ENCODE peak calls at places on chromosomes 13 and 19, in seven cellular contexts. One of them, this sample, is unnamed.

GRCh38 chr13:51192348-51192747 is 29.9 kb upstream of the FAM124A start:
- DNase-seq in cardiac fibroblast: peak; percentile 38
- DNase-seq in IMR-90: no peak
- DNase-seq in body of pancreas: no peak
- DNase-seq in mucosa of descending colon: no peak
- DNase-seq in A673: no peak
- DNase-seq in thoracic aorta: no peak
- DNase-seq in this sample: peak; percentile 24

GRCh38 chr13:85497652-85498051 is 301.6 kb downstream of the SLITRK6 start:
- DNase-seq in cardiac fibroblast: peak; percentile 53
- DNase-seq in IMR-90: peak; percentile 97
- DNase-seq in body of pancreas: no peak
- DNase-seq in mucosa of descending colon: no peak
- DNase-seq in A673: no peak
- DNase-seq in thoracic aorta: no peak
- DNase-seq in this sample: peak; percentile 93

GRCh38 chr13:62887046-62887445 is 1471.4 kb upstream of the PCDH20 start:
- DNase-seq in cardiac fibroblast: no peak
- DNase-seq in IMR-90: no peak
- DNase-seq in body of pancreas: no peak
- DNase-seq in mucosa of descending colon: no peak
- DNase-seq in A673: no peak
- DNase-seq in thoracic aorta: no peak
- DNase-seq in this sample: no peak

GRCh38 chr13:24203726-24204295 is 43.3 kb downstream of the SPATA13 start:
- DNase-seq in cardiac fibroblast: no peak
- DNase-seq in IMR-90: peak; percentile 50
- DNase-seq in body of pancreas: no peak
- DNase-seq in mucosa of descending colon: no peak
- DNase-seq in A673: peak; percentile 47
- DNase-seq in thoracic aorta: no peak
- DNase-seq in this sample: no peak

GRCh38 chr13:110505594-110505993 is 55.9 kb downstream of the RAB20 start:
- DNase-seq in cardiac fibroblast: no peak
- DNase-seq in IMR-90: no peak
- DNase-seq in body of pancreas: no peak
- DNase-seq in mucosa of descending colon: no peak
- DNase-seq in A673: no peak
- DNase-seq in thoracic aorta: no peak
- DNase-seq in this sample: no peak

GRCh38 chr13:114112826-114113322 is 19.5 kb downstream of the RASA3 start:
- DNase-seq in cardiac fibroblast: no peak
- DNase-seq in IMR-90: no peak
- DNase-seq in body of pancreas: no peak
- DNase-seq in mucosa of descending colon: peak; percentile 19
- DNase-seq in A673: no peak
- DNase-seq in thoracic aorta: no peak
- DNase-seq in this sample: no peak

GRCh38 chr13:40340368-40341085 is 325.9 kb downstream of the FOXO1 start:
- DNase-seq in cardiac fibroblast: no peak
- DNase-seq in IMR-90: no peak
- DNase-seq in body of pancreas: peak; percentile 78
- DNase-seq in mucosa of descending colon: no peak
- DNase-seq in A673: no peak
- DNase-seq in thoracic aorta: no peak
- DNase-seq in this sample: peak; percentile 10

GRCh38 chr19:3506384-3507340 is 551 bp downstream of the FZR1 start:
- DNase-seq in cardiac fibroblast: peak; percentile 20
- DNase-seq in IMR-90: no peak
- DNase-seq in body of pancreas: peak; percentile 55
- DNase-seq in mucosa of descending colon: peak; percentile 61
- DNase-seq in A673: no peak
- DNase-seq in thoracic aorta: no peak
- DNase-seq in this sample: peak; percentile 49

GRCh38 chr13:108276060-108276459 is 6.5 kb downstream of the TNFSF13B start:
- DNase-seq in cardiac fibroblast: no peak
- DNase-seq in IMR-90: no peak
- DNase-seq in body of pancreas: no peak
- DNase-seq in mucosa of descending colon: no peak
- DNase-seq in A673: no peak
- DNase-seq in thoracic aorta: no peak
- DNase-seq in this sample: peak; percentile 20

GRCh38 chr19:56566904-56567273 is 379 bp upstream of the ZNF470 start:
- DNase-seq in cardiac fibroblast: peak; percentile 51
- DNase-seq in IMR-90: no peak
- DNase-seq in body of pancreas: peak; percentile 45
- DNase-seq in mucosa of descending colon: peak; percentile 69
- DNase-seq in A673: peak; percentile 57
- DNase-seq in thoracic aorta: peak; percentile 4
- DNase-seq in this sample: peak; percentile 29

GRCh38 chr19:45396389-45397260 is 8.2 kb downstream of the PPP1R13L start:
- DNase-seq in cardiac fibroblast: no peak
- DNase-seq in IMR-90: no peak
- DNase-seq in body of pancreas: no peak
- DNase-seq in mucosa of descending colon: no peak
- DNase-seq in A673: no peak
- DNase-seq in thoracic aorta: no peak
- DNase-seq in this sample: no peak

GRCh38 chr13:27967203-27967735 is 1.8 kb downstream of the CDX2 start:
- DNase-seq in cardiac fibroblast: no peak
- DNase-seq in IMR-90: no peak
- DNase-seq in body of pancreas: no peak
- DNase-seq in mucosa of descending colon: peak; percentile 62
- DNase-seq in A673: no peak
- DNase-seq in thoracic aorta: no peak
- DNase-seq in this sample: no peak

GRCh38 chr13:91647361-91647970 is 249.0 kb downstream of the GPC5 start:
- DNase-seq in cardiac fibroblast: no peak
- DNase-seq in IMR-90: peak; percentile 12
- DNase-seq in body of pancreas: peak; percentile 14
- DNase-seq in mucosa of descending colon: peak; percentile 35
- DNase-seq in A673: peak; percentile 31
- DNase-seq in thoracic aorta: no peak
- DNase-seq in this sample: no peak

GRCh38 chr13:31927219-31927653 is 104.3 kb upstream of the FRY start:
- DNase-seq in cardiac fibroblast: no peak
- DNase-seq in IMR-90: no peak
- DNase-seq in body of pancreas: peak; percentile 40
- DNase-seq in mucosa of descending colon: peak; percentile 22
- DNase-seq in A673: no peak
- DNase-seq in thoracic aorta: no peak
- DNase-seq in this sample: no peak

GRCh38 chr13:23381877-23382276 is 51.6 kb downstream of the SACS start:
- DNase-seq in cardiac fibroblast: no peak
- DNase-seq in IMR-90: no peak
- DNase-seq in body of pancreas: no peak
- DNase-seq in mucosa of descending colon: no peak
- DNase-seq in A673: no peak
- DNase-seq in thoracic aorta: no peak
- DNase-seq in this sample: peak; percentile 36

GRCh38 chr13:52345048-52345447 is 60.9 kb downstream of the THSD1 start:
- DNase-seq in cardiac fibroblast: peak; percentile 65
- DNase-seq in IMR-90: peak; percentile 47
- DNase-seq in body of pancreas: no peak
- DNase-seq in mucosa of descending colon: no peak
- DNase-seq in A673: no peak
- DNase-seq in thoracic aorta: no peak
- DNase-seq in this sample: peak; percentile 55
- H3K4me3 ChIP-seq in cardiac fibroblast: no peak overlapping the region
- H3K4me3 ChIP-seq in IMR-90: no peak overlapping the region
- H3K4me3 ChIP-seq in body of pancreas: no peak overlapping the region
- H3K4me3 ChIP-seq in mucosa of descending colon: no peak overlapping the region
- H3K4me3 ChIP-seq in A673: no peak overlapping the region
- H3K4me3 ChIP-seq in thoracic aorta: no peak overlapping the region
- H3K4me3 ChIP-seq in this sample: no peak overlapping the region

GRCh38 chr19:5229778-5230165 is 110.8 kb downstream of the PTPRS start:
- DNase-seq in cardiac fibroblast: no peak
- DNase-seq in IMR-90: no peak
- DNase-seq in body of pancreas: no peak
- DNase-seq in mucosa of descending colon: no peak
- DNase-seq in A673: no peak
- DNase-seq in thoracic aorta: no peak
- DNase-seq in this sample: no peak

GRCh38 chr19:5230730-5231555 is 109.7 kb downstream of the PTPRS start:
- DNase-seq in cardiac fibroblast: no peak
- DNase-seq in IMR-90: no peak
- DNase-seq in body of pancreas: no peak
- DNase-seq in mucosa of descending colon: no peak
- DNase-seq in A673: no peak
- DNase-seq in thoracic aorta: no peak
- DNase-seq in this sample: no peak

GRCh38 chr19:5225486-5226345 is 114.9 kb downstream of the PTPRS start:
- DNase-seq in cardiac fibroblast: no peak
- DNase-seq in IMR-90: no peak
- DNase-seq in body of pancreas: no peak
- DNase-seq in mucosa of descending colon: no peak
- DNase-seq in A673: no peak
- DNase-seq in thoracic aorta: no peak
- DNase-seq in this sample: no peak

GRCh38 chr19:5228932-5229777 is 111.5 kb downstream of the PTPRS start:
- DNase-seq in cardiac fibroblast: no peak
- DNase-seq in IMR-90: no peak
- DNase-seq in body of pancreas: no peak
- DNase-seq in mucosa of descending colon: peak; percentile 29
- DNase-seq in A673: no peak
- DNase-seq in thoracic aorta: no peak
- DNase-seq in this sample: no peak

DNA sequence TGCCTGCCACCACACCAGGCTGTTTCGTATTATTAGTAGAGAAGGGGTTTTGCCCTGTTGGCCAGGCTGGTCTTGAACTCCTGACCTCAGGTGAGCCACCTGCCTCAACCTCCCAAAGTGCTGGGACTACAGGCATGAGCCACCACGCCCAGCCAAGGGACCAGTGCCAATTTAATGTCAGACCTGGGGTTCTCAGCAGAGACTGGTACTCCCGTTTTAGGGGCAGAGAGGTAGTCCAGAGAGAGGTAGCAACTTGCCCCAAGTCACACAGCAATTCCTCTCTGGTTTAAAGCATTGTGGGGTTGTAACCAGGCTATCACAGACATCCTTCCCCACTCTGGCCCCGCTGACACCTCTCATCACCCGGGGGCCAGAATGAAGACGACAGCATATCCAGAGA is 112.1 kb downstream of the PTPRS start:
- DNase-seq in cardiac fibroblast: no peak
- DNase-seq in IMR-90: no peak
- DNase-seq in body of pancreas: no peak
- DNase-seq in mucosa of descending colon: no peak
- DNase-seq in A673: no peak
- DNase-seq in thoracic aorta: no peak
- DNase-seq in this sample: no peak
- TF ChIP-seq CTCF in cardiac fibroblast: no peak
- TF ChIP-seq CTCF in IMR-90: no peak
- TF ChIP-seq CTCF in body of pancreas: no peak
- TF ChIP-seq CTCF in mucosa of descending colon: no peak
- TF ChIP-seq CTCF in A673: no peak
- TF ChIP-seq CTCF in thoracic aorta: no peak
- TF ChIP-seq CTCF in this sample: no peak

GRCh38 chr19:1155352-1156304 is 18.4 kb downstream of the SBNO2 start:
- DNase-seq in cardiac fibroblast: peak; percentile 43
- DNase-seq in IMR-90: no peak
- DNase-seq in body of pancreas: no peak
- DNase-seq in mucosa of descending colon: no peak
- DNase-seq in A673: no peak
- DNase-seq in thoracic aorta: no peak
- DNase-seq in this sample: peak; percentile 42

GRCh38 chr19:1154731-1155351 is 19.2 kb downstream of the SBNO2 start:
- DNase-seq in cardiac fibroblast: peak; percentile 92
- DNase-seq in IMR-90: peak; percentile 86
- DNase-seq in body of pancreas: peak; percentile 54
- DNase-seq in mucosa of descending colon: peak; percentile 84
- DNase-seq in A673: no peak
- DNase-seq in thoracic aorta: peak; percentile 80
- DNase-seq in this sample: peak; percentile 88

GRCh38 chr19:1151917-1152601 is 22.0 kb downstream of the SBNO2 start:
- DNase-seq in cardiac fibroblast: peak; percentile 61
- DNase-seq in IMR-90: no peak
- DNase-seq in body of pancreas: no peak
- DNase-seq in mucosa of descending colon: no peak
- DNase-seq in A673: peak; percentile 87
- DNase-seq in thoracic aorta: no peak
- DNase-seq in this sample: no peak

GRCh38 chr19:1156305-1156801 is 17.7 kb downstream of the SBNO2 start:
- DNase-seq in cardiac fibroblast: no peak
- DNase-seq in IMR-90: no peak
- DNase-seq in body of pancreas: no peak
- DNase-seq in mucosa of descending colon: no peak
- DNase-seq in A673: no peak
- DNase-seq in thoracic aorta: no peak
- DNase-seq in this sample: no peak

GRCh38 chr19:1153891-1154730 is 20.0 kb downstream of the SBNO2 start:
- DNase-seq in cardiac fibroblast: no peak
- DNase-seq in IMR-90: no peak
- DNase-seq in body of pancreas: no peak
- DNase-seq in mucosa of descending colon: no peak
- DNase-seq in A673: no peak
- DNase-seq in thoracic aorta: no peak
- DNase-seq in this sample: no peak
- H3K4me3 ChIP-seq in cardiac fibroblast: peak overlapping the region; percentile 51
- H3K4me3 ChIP-seq in IMR-90: no peak overlapping the region
- H3K4me3 ChIP-seq in body of pancreas: no peak overlapping the region
- H3K4me3 ChIP-seq in mucosa of descending colon: no peak overlapping the region
- H3K4me3 ChIP-seq in A673: no peak overlapping the region
- H3K4me3 ChIP-seq in thoracic aorta: peak overlapping the region; percentile 58
- H3K4me3 ChIP-seq in this sample: peak overlapping the region; percentile 19

DNA sequence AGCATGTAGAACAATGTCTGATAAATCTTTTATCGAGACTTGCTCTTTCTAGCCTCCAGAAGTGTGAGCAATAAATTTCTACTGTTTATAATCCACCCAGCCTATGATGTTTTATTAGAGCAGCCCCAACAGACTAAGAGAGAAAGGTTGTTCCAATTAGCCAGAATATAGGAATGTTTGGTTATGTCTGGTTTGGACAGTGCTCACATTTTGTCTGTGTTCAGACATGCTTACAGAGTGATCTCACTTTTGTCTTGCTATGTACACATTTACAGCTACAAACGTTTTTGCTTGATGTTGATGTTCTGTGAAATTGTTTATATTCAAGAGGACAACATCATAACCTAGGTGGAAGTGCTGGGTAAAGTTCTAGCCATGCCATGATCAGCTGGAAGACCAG is 18.0 kb upstream of the EVI5L start:
- DNase-seq in cardiac fibroblast: no peak
- DNase-seq in IMR-90: peak; percentile 28
- DNase-seq in body of pancreas: no peak
- DNase-seq in mucosa of descending colon: no peak
- DNase-seq in A673: no peak
- DNase-seq in thoracic aorta: no peak
- DNase-seq in this sample: no peak
- TF ChIP-seq CTCF in cardiac fibroblast: no peak
- TF ChIP-seq CTCF in IMR-90: no peak
- TF ChIP-seq CTCF in body of pancreas: no peak
- TF ChIP-seq CTCF in mucosa of descending colon: no peak
- TF ChIP-seq CTCF in A673: no peak
- TF ChIP-seq CTCF in thoracic aorta: no peak
- TF ChIP-seq CTCF in this sample: no peak

GRCh38 chr19:50327461-50328256 is 1.5 kb downstream of the KCNC3 start:
- DNase-seq in cardiac fibroblast: no peak
- DNase-seq in IMR-90: no peak
- DNase-seq in body of pancreas: no peak
- DNase-seq in mucosa of descending colon: no peak
- DNase-seq in A673: no peak
- DNase-seq in thoracic aorta: no peak
- DNase-seq in this sample: no peak
- H3K4me3 ChIP-seq in cardiac fibroblast: no peak overlapping the region
- H3K4me3 ChIP-seq in IMR-90: no peak overlapping the region
- H3K4me3 ChIP-seq in body of pancreas: no peak overlapping the region
- H3K4me3 ChIP-seq in mucosa of descending colon: no peak overlapping the region
- H3K4me3 ChIP-seq in A673: no peak overlapping the region
- H3K4me3 ChIP-seq in thoracic aorta: peak overlapping the region; percentile 11
- H3K4me3 ChIP-seq in this sample: no peak overlapping the region

GRCh38 chr19:14113762-14114414 is 3.7 kb downstream of the PRKACA start:
- DNase-seq in cardiac fibroblast: no peak
- DNase-seq in IMR-90: no peak
- DNase-seq in body of pancreas: peak; percentile 62
- DNase-seq in mucosa of descending colon: peak; percentile 77
- DNase-seq in A673: no peak
- DNase-seq in thoracic aorta: no peak
- DNase-seq in this sample: no peak
- TF ChIP-seq CTCF in cardiac fibroblast: peak; percentile 25
- TF ChIP-seq CTCF in IMR-90: peak; percentile 36
- TF ChIP-seq CTCF in body of pancreas: no peak
- TF ChIP-seq CTCF in mucosa of descending colon: no peak
- TF ChIP-seq CTCF in A673: peak; percentile 52
- TF ChIP-seq CTCF in thoracic aorta: no peak
- TF ChIP-seq CTCF in this sample: peak; percentile 13

This sample was measured in foreskin fibroblast.